ENCODE peak calls at places on chromosomes 3 and 15, in four cellular contexts. H, B, A and S are unnamed samples. For H3K4me1, the result is how much of the 10 kb centered on the place peaks cover.

GRCh38 chr3:46360904-46361303 is 7.0 kb downstream of the CCR2 start:
- DNase-seq in H (no peak), B (no peak), A (no peak), S (peak)

GRCh38 chr3:38555149-38555840 is 59.2 kb downstream of the EXOG start:
- DNase-seq in H (no peak), B (peak), A (no peak), S (peak)

GRCh38 chr3:190562866-190563525 is 49.1 kb downstream of the IL1RAP start:
- DNase-seq in H (no peak), B (no peak), A (no peak), S (no peak)

GRCh38 chr3:149009732-149010131 is 18.4 kb downstream of the GYG1 start:
- DNase-seq in H (no peak), B (no peak), A (no peak), S (no peak)

GRCh38 chr3:46667061-46667621 is 26.3 kb downstream of the ALS2CL start:
- DNase-seq in H (no peak), B (peak), A (no peak), S (peak)

GRCh38 chr3:190077646-190078045 is 43.1 kb downstream of the P3H2 start:
- DNase-seq in H (no peak), B (no peak), A (no peak), S (no peak)

GRCh38 chr3:51338632-51339031 is 46.5 kb upstream of the MANF start:
- DNase-seq in H (no peak), B (peak), A (no peak), S (peak)

GRCh38 chr15:58529041-58529440 is 97.2 kb downstream of the LIPC start:
- DNase-seq in H (no peak), B (no peak), A (no peak), S (no peak)

GRCh38 chr3:189530822-189531221 is 100.4 kb upstream of the TP63 start:
- DNase-seq in H (no peak), B (no peak), A (no peak), S (no peak)

GRCh38 chr3:154976072-154976983 is 103.8 kb upstream of the MME start:
- DNase-seq in H (no peak), B (no peak), A (no peak), S (no peak)

GRCh38 chr15:78620021-78620838 is 566 bp downstream of the CHRNA3 start:
- DNase-seq in H (no peak), B (peak), A (no peak), S (peak)

GRCh38 chr15:88681610-88682221 is 42.9 kb downstream of the ISG20 start:
- DNase-seq in H (no peak), B (no peak), A (no peak), S (no peak)

GRCh38 chr3:123624302-123624701 is 39.4 kb upstream of the HACD2 start:
- DNase-seq in H (no peak), B (no peak), A (no peak), S (no peak)

GRCh38 chr15:78449220-78449999 is 11.4 kb downstream of the IREB2 start:
- DNase-seq in H (no peak), B (no peak), A (no peak), S (no peak)

GRCh38 chr3:69020424-69020823 is 6.9 kb upstream of the EOGT start:
- DNase-seq in H (no peak), B (no peak), A (no peak), S (no peak)

GRCh38 chr3:184389384-184389783 is 9.5 kb downstream of the CHRD start:
- DNase-seq in H (no peak), B (no peak), A (no peak), S (no peak)

GRCh38 chr15:77031376-77032050 is 36.6 kb downstream of the PSTPIP1 start:
- DNase-seq in H (no peak), B (peak), A (no peak), S (peak)

GRCh38 chr3:8561365-8561764 is 59.7 kb downstream of the LMCD1 start:
- DNase-seq in H (peak), B (no peak), A (no peak), S (no peak)

GRCh38 chr3:16370872-16371740 is 106.1 kb downstream of the OXNAD1 start:
- DNase-seq in H (no peak), B (no peak), A (no peak), S (no peak)

GRCh38 chr3:126474498-126475410 is 937 bp downstream of the ZXDC start:
- DNase-seq in H (no peak), B (no peak), A (no peak), S (peak)

GRCh38 chr15:100879046-100879445 is 585 bp upstream of the ALDH1A3 start:
- DNase-seq in H (no peak), B (no peak), A (no peak), S (peak)

GRCh38 chr3:29381595-29381994 is 100.7 kb downstream of the RBMS3 start:
- DNase-seq in H (no peak), B (no peak), A (no peak), S (no peak)

GRCh38 chr15:80828796-80829195 is 49.6 kb downstream of the CEMIP start:
- DNase-seq in H (no peak), B (no peak), A (no peak), S (no peak)

GRCh38 chr3:127823590-127823857 is 1.2 kb upstream of the MGLL start:
- DNase-seq in H (no peak), B (no peak), A (no peak), S (no peak)

GRCh38 chr3:127824151-127824825 is 2.0 kb upstream of the MGLL start:
- DNase-seq in H (no peak), B (no peak), A (no peak), S (peak)

GRCh38 chr3:127822836-127823589 is 698 bp upstream of the MGLL start:
- DNase-seq in H (peak), B (no peak), A (no peak), S (peak)

GRCh38 chr3:127827808-127828207 is 5.5 kb upstream of the MGLL start:
- DNase-seq in H (no peak), B (no peak), A (no peak), S (no peak)

GRCh38 chr3:127825764-127826163 is 3.4 kb upstream of the MGLL start:
- DNase-seq in H (no peak), B (no peak), A (no peak), S (peak)
- TF ChIP-seq CTCF in H (no peak), B (no peak), A (peak), S (peak)

GRCh38 chr15:73984208-73984979 is 7.7 kb downstream of the STOML1 start:
- DNase-seq in H (no peak), B (no peak), A (no peak), S (no peak)
- H3K4me1 ChIP-seq in H (half or more), B (under half), A (under half), S (under half)

GRCh38 chr15:73240864-73241499 is 127.8 kb downstream of the HCN4 start:
- DNase-seq in H (peak), B (peak), A (peak), S (peak)

GRCh38 chr15:73233623-73234022 is 135.1 kb downstream of the HCN4 start:
- DNase-seq in H (no peak), B (no peak), A (no peak), S (no peak)

GRCh38 chr15:73239564-73240208 is 129.1 kb downstream of the HCN4 start:
- DNase-seq in H (no peak), B (no peak), A (no peak), S (peak)

GRCh38 chr15:73232771-73233170 is 136.0 kb downstream of the HCN4 start:
- DNase-seq in H (no peak), B (no peak), A (no peak), S (no peak)

GRCh38 chr15:73237910-73238309 is 130.8 kb downstream of the HCN4 start:
- DNase-seq in H (no peak), B (no peak), A (no peak), S (peak)
- H3K27ac ChIP-seq in H (no peak), B (no peak), A (no peak), S (no peak)

GRCh38 chr15:73287019-73287418 is 81.7 kb downstream of the HCN4 start:
- DNase-seq in H (no peak), B (no peak), A (no peak), S (no peak)

GRCh38 chr15:73286356-73286755 is 82.4 kb downstream of the HCN4 start:
- DNase-seq in H (no peak), B (no peak), A (no peak), S (no peak)

GRCh38 chr15:73282567-73283200 is 86.1 kb downstream of the HCN4 start:
- DNase-seq in H (no peak), B (no peak), A (no peak), S (no peak)

GRCh38 chr15:73283341-73283962 is 85.3 kb downstream of the HCN4 start:
- DNase-seq in H (no peak), B (no peak), A (no peak), S (no peak)

GRCh38 chr15:73284073-73284472 is 84.7 kb downstream of the HCN4 start:
- DNase-seq in H (no peak), B (no peak), A (no peak), S (no peak)
- TF ChIP-seq CTCF in H (no peak), B (no peak), A (no peak), S (no peak)

GRCh38 chr3:32412887-32413286 is 21.2 kb downstream of the CMTM7 start:
- DNase-seq in H (no peak), B (no peak), A (no peak), S (no peak)

GRCh38 chr3:32411442-32411841 is 19.8 kb downstream of the CMTM7 start:
- DNase-seq in H (no peak), B (no peak), A (no peak), S (no peak)

GRCh38 chr3:32414527-32415202 is 23.0 kb downstream of the CMTM7 start:
- DNase-seq in H (no peak), B (no peak), A (no peak), S (no peak)

GRCh38 chr3:32410367-32411246 is 19.0 kb downstream of the CMTM7 start:
- DNase-seq in H (no peak), B (no peak), A (no peak), S (peak)

DNA sequence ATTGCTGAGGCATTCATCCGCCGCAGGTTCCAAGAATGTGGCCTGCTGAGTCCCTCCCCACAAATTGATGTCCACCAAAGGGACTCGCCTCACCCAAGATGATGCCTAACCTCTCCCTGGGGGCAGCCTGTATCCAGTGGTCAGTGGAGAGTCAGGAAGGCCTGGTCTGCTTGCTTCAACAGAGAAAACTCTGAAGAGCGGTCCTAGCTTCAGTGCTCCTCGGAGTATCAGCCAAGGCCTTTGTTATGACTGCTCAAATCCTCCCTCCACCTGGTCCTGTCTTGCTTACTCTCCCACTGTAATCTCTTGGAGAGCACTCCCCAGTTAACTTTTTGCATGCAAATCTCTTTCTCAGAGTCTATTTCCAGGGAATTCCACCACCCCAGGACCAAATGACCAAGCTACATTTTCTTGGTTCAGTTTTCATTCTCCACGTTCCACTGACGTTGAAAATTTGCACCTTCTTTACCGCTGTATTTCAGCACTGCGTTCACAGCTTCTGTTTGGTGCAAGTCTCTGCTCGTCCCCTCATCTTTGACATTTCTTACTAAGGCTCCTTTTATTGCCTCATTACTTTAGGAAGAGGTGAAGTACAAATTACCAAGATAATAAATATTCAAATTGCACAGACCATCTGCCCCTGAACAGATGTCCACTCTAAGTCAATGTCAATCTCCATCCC is 22.3 kb downstream of the CMTM7 start:
- DNase-seq in H (no peak), B (no peak), A (no peak), S (no peak)
- H3K4me1 ChIP-seq in H (under half), B (under half), A (under half), S (under half)